ENCODE peak calls at places on chromosomes 13 and 19, in eight cellular contexts. S is NCI-H82, X is posterior cingulate gyrus, V is BJ, J is C1 segment of cervical spinal cord, B is smooth muscle cell of the brain vasculature, M is fibroblast of the conjunctiva, G is activated T-cell treated with anti-CD3 and anti-CD28 coated beads for 1 hour. N is an unnamed sample.

GRCh38 chr19:7855426-7856276 is 18.5 kb downstream of the PRR36 start:
- DNase-seq in S (no peak), X (no peak), V (no peak), J (no peak), B (no peak), M (no peak), G (no peak), N (no peak)

GRCh38 chr13:80840313-80840976 is 499.5 kb upstream of the SPRY2 start:
- DNase-seq in S (no peak), X (no peak), V (no peak), J (no peak), B (peak; percentile 49), M (peak; percentile 98), G (no peak), N (peak; percentile 30)

GRCh38 chr13:47794963-47795362 is 206.1 kb downstream of the SUCLA2 start:
- DNase-seq in S (peak; percentile 31), X (no peak), V (no peak), J (no peak), B (no peak), M (no peak), G (no peak), N (no peak)

GRCh38 chr13:43389573-43389972 is 366.2 kb downstream of the DNAJC15 start:
- DNase-seq in S (no peak), X (no peak), V (no peak), J (no peak), B (no peak), M (peak; percentile 34), G (no peak), N (no peak)

GRCh38 chr19:7844405-7844804 is 14.4 kb downstream of the EVI5L start:
- DNase-seq in S (no peak), X (no peak), V (no peak), J (no peak), B (no peak), M (no peak), G (no peak), N (no peak)

GRCh38 chr19:47352095-47352494 is 3.0 kb downstream of the DHX34 start:
- DNase-seq in S (no peak), X (no peak), V (no peak), J (no peak), B (no peak), M (no peak), G (no peak), N (no peak)

GRCh38 chr13:61383101-61383500 is 32.5 kb downstream of the PCDH20 start:
- DNase-seq in S (no peak), X (no peak), V (no peak), J (no peak), B (no peak), M (no peak), G (no peak), N (no peak)

GRCh38 chr13:77429320-77430142 is 102.6 kb upstream of the MYCBP2 start:
- DNase-seq in S (no peak), X (no peak), V (no peak), J (no peak), B (no peak), M (no peak), G (no peak), N (no peak)

GRCh38 chr19:30112171-30112570 is 170.1 kb downstream of the URI1 start:
- DNase-seq in S (no peak), X (no peak), V (no peak), J (no peak), B (no peak), M (no peak), G (no peak), N (no peak)

GRCh38 chr19:18541992-18542935 is 1.1 kb downstream of the FKBP8 start:
- DNase-seq in S (peak; percentile 57), X (no peak), V (no peak), J (no peak), B (no peak), M (no peak), G (no peak), N (no peak)